ENCODE peak calls at places on chromosomes 4 and X, in seven cellular contexts. P, R, G, M, Z, U and L are unnamed samples.

GRCh38 chr4:165394275-165394674 is 15.5 kb downstream of the CPE start:
- DNase-seq in P (peak; percentile 54), R (no peak), G (no peak), M (no peak), Z (no peak), U (no peak), L (peak; percentile 79)

GRCh38 chrX:53684415-53685192 is 1.9 kb downstream of the HUWE1 start:
- DNase-seq in P (no peak), R (no peak), G (no peak), M (no peak), Z (no peak), U (no peak), L (no peak)

GRCh38 chrX:17654116-17654515 is 83.2 kb upstream of the SCML1 start:
- DNase-seq in P (no peak), R (no peak), G (no peak), M (no peak), Z (no peak), U (no peak), L (no peak)

GRCh38 chr4:8315343-8316250 is 46.0 kb downstream of the HTRA3 start:
- DNase-seq in P (peak; percentile 87), R (no peak), G (peak; percentile 63), M (peak; percentile 44), Z (peak; percentile 44), U (peak; percentile 57), L (peak; percentile 76)

GRCh38 chr4:59818656-59819055 is 1381.5 kb upstream of the ADGRL3 start:
- DNase-seq in P (no peak), R (no peak), G (no peak), M (no peak), Z (no peak), U (no peak), L (no peak)

GRCh38 chrX:102712967-102713677 is 874 bp downstream of the GPRASP2 start:
- DNase-seq in P (peak; percentile 71), R (peak; percentile 59), G (no peak), M (peak; percentile 62), Z (no peak), U (no peak), L (peak; percentile 34)

GRCh38 chr4:77773101-77773500 is 46.1 kb downstream of the CNOT6L start:
- DNase-seq in P (peak; percentile 21), R (no peak), G (peak; percentile 8), M (no peak), Z (peak; percentile 45), U (no peak), L (no peak)

GRCh38 chr4:23276076-23276475 is 583.3 kb downstream of the GBA3 start:
- DNase-seq in P (no peak), R (no peak), G (no peak), M (no peak), Z (no peak), U (no peak), L (no peak)

GRCh38 chr4:41256131-41256739 is 493 bp upstream of the UCHL1 start:
- DNase-seq in P (peak; percentile 64), R (no peak), G (peak; percentile 26), M (no peak), Z (no peak), U (no peak), L (no peak)

GRCh38 chr4:8468746-8469535 is 28.4 kb downstream of the TRMT44 start:
- DNase-seq in P (peak; percentile 75), R (peak; percentile 62), G (peak; percentile 26), M (peak; percentile 44), Z (peak; percentile 8), U (peak; percentile 73), L (peak; percentile 42)

GRCh38 chr4:28432348-28433025 is 1571.8 kb downstream of the STIM2 start:
- DNase-seq in P (no peak), R (no peak), G (no peak), M (no peak), Z (no peak), U (no peak), L (no peak)

GRCh38 chr4:175419120-175419774 is 392.8 kb downstream of the GPM6A start:
- DNase-seq in P (peak; percentile 89), R (no peak), G (peak; percentile 77), M (no peak), Z (peak; percentile 92), U (no peak), L (peak; percentile 88)

GRCh38 chr4:32172761-32173160 is 1452.6 kb downstream of the PCDH7 start:
- DNase-seq in P (no peak), R (no peak), G (no peak), M (no peak), Z (no peak), U (no peak), L (peak; percentile 97)

GRCh38 chrX:101051153-101051548 is 760 bp downstream of the TRMT2B start:
- DNase-seq in P (no peak), R (no peak), G (no peak), M (no peak), Z (no peak), U (no peak), L (no peak)

GRCh38 chrX:54788446-54788845 is 9.6 kb downstream of the ITIH6 start:
- DNase-seq in P (no peak), R (no peak), G (no peak), M (no peak), Z (no peak), U (no peak), L (no peak)

GRCh38 chr4:94588900-94589693 is 137.4 kb downstream of the PDLIM5 start:
- DNase-seq in P (peak; percentile 33), R (no peak), G (no peak), M (no peak), Z (peak; percentile 55), U (no peak), L (no peak)

GRCh38 chrX:114268643-114269042 is 315.2 kb upstream of the HTR2C start:
- DNase-seq in P (no peak), R (no peak), G (no peak), M (no peak), Z (no peak), U (no peak), L (no peak)

GRCh38 chr4:74055096-74055495 is 16.6 kb upstream of the CXCL3 start:
- DNase-seq in P (no peak), R (no peak), G (no peak), M (no peak), Z (no peak), U (no peak), L (no peak)

GRCh38 chrX:77085372-77085771 is 361.8 kb upstream of the FGF16 start:
- DNase-seq in P (no peak), R (no peak), G (no peak), M (no peak), Z (no peak), U (no peak), L (no peak)

GRCh38 chr4:85774000-85774399 is 299.1 kb downstream of the ARHGAP24 start:
- DNase-seq in P (no peak), R (no peak), G (no peak), M (no peak), Z (no peak), U (no peak), L (peak; percentile 35)

GRCh38 chr4:104641427-104641826 is 146.7 kb upstream of the CXXC4 start:
- DNase-seq in P (no peak), R (no peak), G (no peak), M (no peak), Z (no peak), U (no peak), L (no peak)

GRCh38 chr4:157072002-157072401 is 3.9 kb upstream of the GLRB start:
- DNase-seq in P (peak; percentile 24), R (no peak), G (no peak), M (no peak), Z (no peak), U (no peak), L (peak; percentile 63)

GRCh38 chrX:45344597-45344996 is 143.9 kb upstream of the DIPK2B start:
- DNase-seq in P (peak; percentile 67), R (no peak), G (no peak), M (no peak), Z (no peak), U (no peak), L (no peak)

GRCh38 chrX:45824471-45824870 is 623.8 kb upstream of the DIPK2B start:
- DNase-seq in P (peak; percentile 92), R (no peak), G (peak; percentile 81), M (no peak), Z (no peak), U (no peak), L (peak; percentile 95)

GRCh38 chr4:58809366-58809765 is 1699.2 kb upstream of the IGFBP7 start:
- DNase-seq in P (no peak), R (no peak), G (no peak), M (no peak), Z (no peak), U (no peak), L (no peak)

GRCh38 chr4:68375667-68376559 is 26.0 kb upstream of the YTHDC1 start:
- DNase-seq in P (peak; percentile 64), R (no peak), G (no peak), M (peak; percentile 30), Z (peak; percentile 9), U (peak; percentile 35), L (peak; percentile 85)

GRCh38 chr4:139734875-139735380 is 69.3 kb downstream of the MGST2 start:
- DNase-seq in P (peak; percentile 88), R (peak; percentile 80), G (no peak), M (peak; percentile 87), Z (peak; percentile 16), U (peak; percentile 84), L (peak; percentile 48)
- TF ChIP-seq CTCF in P (peak; percentile 61), R (peak; percentile 68), G (peak; percentile 63), M (peak; percentile 68), Z (peak; percentile 66), U (peak; percentile 55), L (peak; percentile 81)

GRCh38 chrX:65671286-65671685 is 3.8 kb downstream of the MSN start:
- DNase-seq in P (no peak), R (no peak), G (no peak), M (no peak), Z (no peak), U (peak; percentile 66), L (no peak)
- H3K4me3 ChIP-seq in P (no peak overlapping the region), R (no peak overlapping the region), G (peak overlapping the region; percentile 39), M (no peak overlapping the region), Z (no peak overlapping the region), U (peak overlapping the region; percentile 24), L (no peak overlapping the region)

GRCh38 chr4:84484274-84484673 is 14.8 kb downstream of the NKX6-1 start:
- DNase-seq in P (no peak), R (no peak), G (no peak), M (no peak), Z (no peak), U (no peak), L (no peak)
- H3K27me3 ChIP-seq in P (peaks cover 100% of the 10 kb centered on the region), R (peaks cover 4% of the 10 kb centered on the region), G (peaks cover 59% of the 10 kb centered on the region), M (no peaks in the 10 kb centered on the region), Z (peaks cover 40% of the 10 kb centered on the region), U (peaks cover 12% of the 10 kb centered on the region), L (peaks cover 48% of the 10 kb centered on the region)

DNA sequence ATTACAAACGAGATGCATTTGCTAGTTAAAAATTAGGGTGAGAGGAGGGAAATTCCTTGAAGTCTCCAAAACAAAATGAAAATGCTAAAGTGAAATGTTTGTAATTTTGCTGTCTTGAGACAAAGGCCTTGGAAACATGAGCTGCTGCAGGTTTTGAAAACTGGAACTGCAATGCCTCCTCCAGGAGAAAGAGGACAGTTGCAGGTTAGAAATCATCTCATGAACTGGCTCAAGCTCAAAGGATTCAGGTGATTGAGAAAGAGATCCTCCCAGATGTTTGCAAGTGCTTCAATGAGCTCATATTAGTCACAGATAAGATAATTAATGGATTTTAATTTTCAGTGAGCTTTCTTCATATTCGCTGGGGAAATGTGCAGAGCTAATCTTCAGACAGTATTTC is 32.4 kb downstream of the SMPX start:
- DNase-seq in P (no peak), R (no peak), G (peak; percentile 33), M (no peak), Z (no peak), U (no peak), L (peak; percentile 40)
- TF ChIP-seq CTCF in P (no peak), R (peak; percentile 27), G (peak; percentile 57), M (no peak), Z (peak; percentile 49), U (no peak), L (peak; percentile 30)